ENCODE peak calls at places on chromosome 9, in four cellular contexts. One of them, this sample, is unnamed.

GRCh38 chr9:120424248-120424647 is 155.7 kb downstream of the CDK5RAP2 start:
- DNase-seq in IMR-90: no peak
- DNase-seq in GM23248: no peak
- DNase-seq in endothelial cell of umbilical vein: no peak
- DNase-seq in this sample: no peak

GRCh38 chr9:134396825-134397224 is 70.6 kb downstream of the RXRA start:
- DNase-seq in GM23248: no peak
- DNase-seq in IMR-90: no peak
- DNase-seq in endothelial cell of umbilical vein: peak
- DNase-seq in this sample: no peak

GRCh38 chr9:122125891-122126331 is 32.8 kb upstream of the TTLL11 start:
- DNase-seq in GM23248: peak
- DNase-seq in endothelial cell of umbilical vein: peak
- DNase-seq in IMR-90: peak
- DNase-seq in this sample: peak

GRCh38 chr9:35563791-35564197 is 41.3 kb upstream of the TESK1 start:
- DNase-seq in GM23248: no peak
- DNase-seq in endothelial cell of umbilical vein: peak
- DNase-seq in IMR-90: no peak
- DNase-seq in this sample: no peak

GRCh38 chr9:126561582-126561981 is 52.1 kb upstream of the LMX1B start:
- DNase-seq in IMR-90: no peak
- DNase-seq in endothelial cell of umbilical vein: no peak
- DNase-seq in GM23248: no peak
- DNase-seq in this sample: no peak

GRCh38 chr9:13049223-13049622 is 230.3 kb downstream of the MPDZ start:
- DNase-seq in GM23248: no peak
- DNase-seq in endothelial cell of umbilical vein: no peak
- DNase-seq in IMR-90: no peak
- DNase-seq in this sample: peak

GRCh38 chr9:116149844-116150243 is 3.7 kb upstream of the PAPPA start:
- DNase-seq in IMR-90: no peak
- DNase-seq in GM23248: peak
- DNase-seq in endothelial cell of umbilical vein: no peak
- DNase-seq in this sample: no peak

GRCh38 chr9:81758123-81758797 is 68.9 kb upstream of the TLE1 start:
- DNase-seq in IMR-90: no peak
- DNase-seq in GM23248: no peak
- DNase-seq in endothelial cell of umbilical vein: no peak
- DNase-seq in this sample: no peak

GRCh38 chr9:113633782-113634596 is 170.5 kb downstream of the RGS3 start:
- DNase-seq in endothelial cell of umbilical vein: no peak
- DNase-seq in GM23248: no peak
- DNase-seq in IMR-90: peak
- DNase-seq in this sample: no peak

DNA sequence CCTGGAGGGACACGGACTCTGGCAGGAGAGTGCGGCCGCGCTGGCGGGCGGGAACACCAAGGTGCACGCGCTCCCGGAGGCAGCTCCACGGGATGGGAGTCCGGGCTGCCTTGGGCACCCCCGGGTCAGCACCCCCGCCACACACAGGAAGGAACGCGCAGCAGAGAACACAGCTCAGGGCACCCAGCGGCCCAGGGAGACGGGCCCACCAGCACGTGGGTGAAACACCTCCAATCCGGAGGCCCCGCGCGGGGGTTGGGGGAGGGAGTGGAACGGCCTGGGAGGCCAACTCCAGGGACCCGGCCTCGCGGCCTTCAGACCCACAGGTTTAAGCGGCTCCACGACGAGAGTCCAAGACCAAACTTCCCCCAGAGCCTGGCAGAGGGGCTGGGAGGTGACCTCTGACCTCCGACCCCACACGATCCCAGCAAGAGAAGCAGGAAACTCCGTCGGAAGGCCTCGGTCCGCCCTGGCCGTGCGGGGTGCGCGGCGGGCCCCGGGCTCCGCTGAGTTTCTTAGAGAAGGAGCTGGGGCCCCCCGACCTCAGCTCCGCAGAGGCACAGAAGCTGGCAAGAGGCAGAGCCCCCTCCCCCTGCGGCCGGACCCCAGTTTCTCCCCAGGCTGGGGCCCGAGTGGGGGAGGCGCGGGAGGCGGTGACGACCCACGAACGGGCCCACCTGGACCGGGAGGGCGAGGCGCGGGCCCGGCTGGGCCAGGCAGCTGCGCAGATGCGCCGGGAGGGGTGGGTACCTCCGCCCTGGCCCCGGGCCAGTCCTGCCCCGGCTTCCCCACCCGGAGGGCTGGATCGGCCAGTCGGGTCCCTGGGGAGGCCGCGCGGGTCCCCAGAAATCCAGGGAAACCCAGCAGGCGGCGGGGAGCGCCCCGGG is 851 bp downstream of the NACC2 start:
- DNase-seq in GM23248: peak
- DNase-seq in IMR-90: peak
- DNase-seq in endothelial cell of umbilical vein: peak
- DNase-seq in this sample: peak
- H2AFZ ChIP-seq in GM23248: peak
- H2AFZ ChIP-seq in IMR-90: peak
- H2AFZ ChIP-seq in endothelial cell of umbilical vein: no peak
- H2AFZ ChIP-seq in this sample: peak

GRCh38 chr9:91395106-91395552 is 28.5 kb downstream of the NFIL3 start:
- DNase-seq in IMR-90: peak
- DNase-seq in endothelial cell of umbilical vein: no peak
- DNase-seq in GM23248: peak
- DNase-seq in this sample: no peak
- H3K9ac ChIP-seq in IMR-90: no peak
- H3K9ac ChIP-seq in endothelial cell of umbilical vein: no peak
- H3K9ac ChIP-seq in GM23248: no peak
- H3K9ac ChIP-seq in this sample: no peak

DNA sequence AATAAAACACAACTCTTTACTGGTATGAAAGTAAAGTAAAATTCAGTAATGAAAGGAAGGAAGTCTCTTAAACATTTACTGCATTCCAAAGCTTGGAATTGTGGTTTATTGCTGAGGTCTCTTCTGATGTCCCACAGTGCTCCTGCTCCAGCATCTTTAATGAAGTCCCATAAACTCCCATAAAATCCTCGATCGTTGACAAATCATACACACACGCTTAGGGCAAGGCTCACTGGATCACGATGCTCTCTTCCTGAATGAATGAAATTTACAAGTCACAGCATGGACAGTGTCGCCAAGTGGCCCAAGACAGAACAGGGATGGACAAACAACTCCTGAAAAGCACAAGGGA is 213.3 kb downstream of the CRB2 start:
- DNase-seq in endothelial cell of umbilical vein: no peak
- DNase-seq in GM23248: peak
- DNase-seq in IMR-90: no peak
- DNase-seq in this sample: no peak
- H3K27ac ChIP-seq in endothelial cell of umbilical vein: no peak
- H3K27ac ChIP-seq in GM23248: no peak
- H3K27ac ChIP-seq in IMR-90: no peak
- H3K27ac ChIP-seq in this sample: no peak

DNA sequence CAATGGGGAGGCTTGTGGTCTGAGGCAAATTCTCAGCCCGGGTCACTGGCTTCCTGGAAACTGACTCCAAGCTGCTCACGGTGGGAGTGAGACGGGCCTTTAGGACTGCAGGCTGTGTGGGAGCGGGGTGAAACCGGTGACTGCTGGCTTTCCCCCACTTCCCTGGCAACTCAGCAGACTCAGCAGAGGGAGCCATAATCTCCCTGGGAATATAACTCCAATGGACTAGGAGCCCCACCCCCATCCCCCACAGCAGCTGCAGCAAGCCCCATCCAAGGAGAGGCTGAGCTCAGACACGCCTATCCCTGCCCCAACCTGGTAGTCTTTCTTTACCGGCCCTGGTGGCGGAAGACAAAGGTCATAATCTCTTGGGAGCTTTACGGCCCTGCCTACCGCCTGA is 465.9 kb downstream of the CAAP1 start:
- DNase-seq in GM23248: no peak
- DNase-seq in IMR-90: no peak
- DNase-seq in endothelial cell of umbilical vein: no peak
- DNase-seq in this sample: no peak
- H2AFZ ChIP-seq in GM23248: no peak
- H2AFZ ChIP-seq in IMR-90: no peak
- H2AFZ ChIP-seq in endothelial cell of umbilical vein: no peak
- H2AFZ ChIP-seq in this sample: no peak

GRCh38 chr9:92989561-92989960 is 42.2 kb downstream of the FGD3 start:
- DNase-seq in endothelial cell of umbilical vein: no peak
- DNase-seq in GM23248: no peak
- DNase-seq in IMR-90: no peak
- DNase-seq in this sample: no peak
- H3K9ac ChIP-seq in endothelial cell of umbilical vein: no peak
- H3K9ac ChIP-seq in GM23248: no peak
- H3K9ac ChIP-seq in IMR-90: no peak
- H3K9ac ChIP-seq in this sample: no peak